ENCODE peak calls at places on chromosomes 16 and 17, in five cellular contexts. One of them, this sample, is unnamed.

GRCh38 chr17:79154951-79155557 is 80.4 kb downstream of the ENGASE start:
- DNase-seq in testis: no peak
- DNase-seq in IMR-90: no peak
- DNase-seq in ovary: no peak
- DNase-seq in CD4-positive, alpha-beta T cell: no peak
- DNase-seq in this sample: no peak

GRCh38 chr17:71748872-71749271 is 371.9 kb upstream of the SOX9 start:
- DNase-seq in ovary: no peak
- DNase-seq in testis: no peak
- DNase-seq in CD4-positive, alpha-beta T cell: no peak
- DNase-seq in IMR-90: no peak
- DNase-seq in this sample: no peak

GRCh38 chr17:17819561-17819995 is 17.2 kb downstream of the SREBF1 start:
- DNase-seq in testis: peak
- DNase-seq in IMR-90: peak
- DNase-seq in ovary: peak
- DNase-seq in CD4-positive, alpha-beta T cell: peak
- DNase-seq in this sample: peak

GRCh38 chr16:85746431-85747227 is 4.3 kb downstream of the C16orf74 start:
- DNase-seq in IMR-90: peak
- DNase-seq in CD4-positive, alpha-beta T cell: no peak
- DNase-seq in ovary: no peak
- DNase-seq in testis: no peak
- DNase-seq in this sample: no peak

GRCh38 chr17:29905086-29905878 is 24.7 kb downstream of the SSH2 start:
- DNase-seq in testis: no peak
- DNase-seq in IMR-90: no peak
- DNase-seq in ovary: no peak
- DNase-seq in CD4-positive, alpha-beta T cell: no peak
- DNase-seq in this sample: no peak

GRCh38 chr16:81752225-81752875 is 26.7 kb upstream of the PLCG2 start:
- DNase-seq in IMR-90: no peak
- DNase-seq in ovary: peak
- DNase-seq in CD4-positive, alpha-beta T cell: no peak
- DNase-seq in testis: peak
- DNase-seq in this sample: no peak

GRCh38 chr16:74034862-74035261 is 261.8 kb upstream of the PSMD7 start:
- DNase-seq in IMR-90: peak
- DNase-seq in CD4-positive, alpha-beta T cell: no peak
- DNase-seq in testis: peak
- DNase-seq in ovary: no peak
- DNase-seq in this sample: no peak

GRCh38 chr16:70520612-70521297 is 2.6 kb downstream of the COG4 start:
- DNase-seq in IMR-90: peak
- DNase-seq in ovary: no peak
- DNase-seq in CD4-positive, alpha-beta T cell: no peak
- DNase-seq in testis: no peak
- DNase-seq in this sample: no peak

GRCh38 chr16:27867122-27868110 is 196.1 kb downstream of the GSG1L start:
- DNase-seq in testis: peak
- DNase-seq in CD4-positive, alpha-beta T cell: peak
- DNase-seq in ovary: peak
- DNase-seq in IMR-90: peak
- DNase-seq in this sample: peak

GRCh38 chr17:33686171-33686570 is 393.1 kb upstream of the ASIC2 start:
- DNase-seq in CD4-positive, alpha-beta T cell: no peak
- DNase-seq in IMR-90: no peak
- DNase-seq in testis: peak
- DNase-seq in ovary: no peak
- DNase-seq in this sample: no peak

DNA sequence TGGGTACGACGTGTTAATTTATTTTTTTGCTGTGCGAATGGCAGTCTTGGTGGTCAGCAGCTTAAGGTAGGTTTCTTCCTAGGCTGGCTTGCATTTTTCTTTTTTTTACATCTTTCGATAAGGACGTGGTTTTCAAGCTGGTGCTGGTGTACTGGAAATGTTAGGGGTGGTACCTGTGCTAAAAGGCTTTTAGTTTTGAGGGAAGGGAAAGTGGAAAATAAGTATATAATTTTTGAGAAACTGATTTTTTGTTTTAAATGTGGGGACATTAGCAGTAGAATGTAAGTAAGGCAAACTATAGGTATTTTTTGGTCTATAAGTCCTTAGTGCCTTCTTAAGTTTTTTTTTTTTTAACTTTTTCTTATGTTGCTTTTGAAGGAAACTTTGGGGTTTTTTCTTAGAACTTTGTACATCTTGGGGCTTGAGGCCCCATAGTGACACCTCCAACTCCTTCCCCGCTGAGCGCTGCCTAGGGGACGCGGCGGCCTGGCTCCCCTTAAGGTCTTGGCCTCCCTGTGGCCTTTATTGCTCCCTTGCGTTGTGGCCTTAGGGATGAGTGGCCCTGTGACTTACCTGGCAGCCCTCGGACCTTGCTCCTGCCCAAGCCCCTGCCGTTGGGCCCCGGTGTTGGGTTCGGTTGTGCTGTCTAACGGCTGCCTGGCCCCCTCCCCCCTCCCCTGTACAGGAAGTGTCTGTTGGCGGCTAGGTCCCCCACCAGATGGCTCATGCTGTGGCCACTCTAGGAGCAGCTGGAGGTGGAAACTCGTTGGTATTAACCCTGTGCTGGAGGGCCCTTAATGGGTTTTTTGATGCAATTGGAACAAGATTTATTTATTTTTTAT is 88.0 kb upstream of the RPRML start:
- DNase-seq in testis: peak
- DNase-seq in IMR-90: peak
- DNase-seq in ovary: peak
- DNase-seq in CD4-positive, alpha-beta T cell: peak
- DNase-seq in this sample: peak
- TF ChIP-seq CTCF in testis: no peak
- TF ChIP-seq CTCF in IMR-90: peak
- TF ChIP-seq CTCF in ovary: no peak
- TF ChIP-seq CTCF in CD4-positive, alpha-beta T cell: no peak
- TF ChIP-seq CTCF in this sample: no peak

GRCh38 chr16:23504076-23504452 is 6.2 kb downstream of the GGA2 start:
- DNase-seq in CD4-positive, alpha-beta T cell: no peak
- DNase-seq in IMR-90: peak
- DNase-seq in testis: no peak
- DNase-seq in ovary: no peak
- DNase-seq in this sample: no peak

GRCh38 chr16:23506606-23506994 is 3.7 kb downstream of the GGA2 start:
- DNase-seq in testis: no peak
- DNase-seq in CD4-positive, alpha-beta T cell: no peak
- DNase-seq in IMR-90: no peak
- DNase-seq in ovary: no peak
- DNase-seq in this sample: no peak

GRCh38 chr16:23505942-23506605 is 4.2 kb downstream of the GGA2 start:
- DNase-seq in ovary: no peak
- DNase-seq in CD4-positive, alpha-beta T cell: no peak
- DNase-seq in IMR-90: no peak
- DNase-seq in testis: no peak
- DNase-seq in this sample: no peak

GRCh38 chr16:23505180-23505665 is 5.1 kb downstream of the GGA2 start:
- DNase-seq in IMR-90: no peak
- DNase-seq in CD4-positive, alpha-beta T cell: no peak
- DNase-seq in ovary: no peak
- DNase-seq in testis: no peak
- DNase-seq in this sample: no peak

DNA sequence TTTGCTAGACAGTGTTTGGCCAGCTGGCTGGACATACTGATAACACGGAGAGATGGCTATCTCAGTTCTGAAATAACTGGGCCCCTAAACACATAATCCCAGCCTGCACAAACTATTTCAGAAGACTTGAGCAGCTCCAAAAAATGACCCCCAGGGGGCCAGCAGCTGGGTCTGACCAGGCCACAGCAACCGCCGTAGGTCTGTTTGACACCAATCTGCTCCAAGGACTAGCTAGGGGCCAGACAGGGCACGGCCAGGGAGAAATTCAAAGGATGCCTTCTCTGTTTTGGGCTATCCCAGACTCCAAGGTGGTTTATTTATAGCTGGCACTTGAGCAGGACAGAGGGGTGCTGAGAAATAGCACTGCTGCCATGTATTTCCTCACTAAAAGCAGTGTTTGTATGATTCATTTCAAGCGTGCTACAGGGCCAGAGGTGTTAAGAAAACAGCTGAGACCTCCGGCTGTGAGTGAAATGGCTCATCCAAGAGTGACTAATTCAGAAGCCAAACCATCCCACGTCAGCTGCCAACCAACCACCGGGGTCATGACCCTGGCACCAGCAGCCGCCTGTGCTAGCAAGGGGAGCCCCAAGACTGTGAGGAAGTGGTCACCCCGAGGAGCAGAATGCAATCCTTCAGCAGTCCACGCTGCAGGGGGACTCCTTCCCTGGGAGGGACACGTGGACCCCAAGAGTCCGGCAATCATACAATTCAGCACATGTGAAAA is 5.7 kb downstream of the GGA2 start:
- DNase-seq in testis: no peak
- DNase-seq in CD4-positive, alpha-beta T cell: peak
- DNase-seq in IMR-90: peak
- DNase-seq in ovary: peak
- DNase-seq in this sample: peak
- TF ChIP-seq CTCF in testis: no peak
- TF ChIP-seq CTCF in CD4-positive, alpha-beta T cell: no peak
- TF ChIP-seq CTCF in IMR-90: no peak
- TF ChIP-seq CTCF in ovary: no peak
- TF ChIP-seq CTCF in this sample: no peak

GRCh38 chr17:2120550-2121335 is 65.8 kb downstream of the HIC1 start:
- DNase-seq in testis: no peak
- DNase-seq in CD4-positive, alpha-beta T cell: no peak
- DNase-seq in IMR-90: peak
- DNase-seq in ovary: no peak
- DNase-seq in this sample: no peak

GRCh38 chr17:2124391-2124790 is 69.5 kb downstream of the HIC1 start:
- DNase-seq in ovary: no peak
- DNase-seq in IMR-90: peak
- DNase-seq in testis: no peak
- DNase-seq in CD4-positive, alpha-beta T cell: no peak
- DNase-seq in this sample: no peak

GRCh38 chr17:2125013-2125535 is 70.2 kb downstream of the HIC1 start:
- DNase-seq in CD4-positive, alpha-beta T cell: no peak
- DNase-seq in ovary: no peak
- DNase-seq in testis: no peak
- DNase-seq in IMR-90: peak
- DNase-seq in this sample: no peak

GRCh38 chr17:2122641-2123302 is 67.9 kb downstream of the HIC1 start:
- DNase-seq in IMR-90: peak
- DNase-seq in CD4-positive, alpha-beta T cell: no peak
- DNase-seq in testis: peak
- DNase-seq in ovary: peak
- DNase-seq in this sample: peak

DNA sequence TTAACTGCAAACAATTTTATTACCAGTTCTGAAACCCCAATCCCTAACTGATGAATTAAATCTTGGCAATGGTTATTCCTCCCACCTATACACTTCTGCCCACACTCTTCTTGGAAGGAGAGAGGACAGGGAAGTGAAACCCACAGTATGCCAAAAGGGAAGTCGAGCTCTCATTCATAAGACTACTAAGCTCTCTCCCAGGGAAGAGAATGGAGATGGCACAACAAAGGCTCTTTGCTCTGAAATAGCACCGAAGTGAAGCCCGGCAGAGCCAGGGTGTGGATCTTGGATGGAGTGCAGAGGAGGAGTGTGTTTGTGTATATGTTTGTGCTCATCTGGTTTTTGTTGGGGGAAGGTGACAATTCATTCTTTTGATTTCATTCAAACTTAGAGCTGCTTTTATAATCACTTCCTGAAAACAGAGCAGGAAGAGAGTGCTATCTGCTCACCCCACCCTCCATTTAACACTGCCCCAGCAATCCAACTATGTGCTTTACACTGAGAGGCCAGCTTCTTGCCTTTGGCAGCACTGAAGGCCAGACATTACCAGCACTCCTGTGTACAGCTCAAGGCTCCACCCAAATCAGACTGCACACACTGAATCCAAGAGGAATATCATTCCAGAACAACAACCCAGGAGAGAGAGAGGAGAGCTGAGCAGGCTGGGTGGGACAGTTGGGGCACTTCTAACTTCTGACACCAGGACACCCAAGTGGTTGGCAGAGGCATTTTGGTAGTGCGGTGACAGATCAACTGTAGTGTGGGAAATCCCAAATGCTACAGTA is 68.8 kb downstream of the HIC1 start:
- DNase-seq in testis: peak
- DNase-seq in CD4-positive, alpha-beta T cell: no peak
- DNase-seq in IMR-90: peak
- DNase-seq in ovary: no peak
- DNase-seq in this sample: peak
- TF ChIP-seq CTCF in testis: no peak
- TF ChIP-seq CTCF in CD4-positive, alpha-beta T cell: no peak
- TF ChIP-seq CTCF in IMR-90: no peak
- TF ChIP-seq CTCF in ovary: no peak
- TF ChIP-seq CTCF in this sample: no peak

DNA sequence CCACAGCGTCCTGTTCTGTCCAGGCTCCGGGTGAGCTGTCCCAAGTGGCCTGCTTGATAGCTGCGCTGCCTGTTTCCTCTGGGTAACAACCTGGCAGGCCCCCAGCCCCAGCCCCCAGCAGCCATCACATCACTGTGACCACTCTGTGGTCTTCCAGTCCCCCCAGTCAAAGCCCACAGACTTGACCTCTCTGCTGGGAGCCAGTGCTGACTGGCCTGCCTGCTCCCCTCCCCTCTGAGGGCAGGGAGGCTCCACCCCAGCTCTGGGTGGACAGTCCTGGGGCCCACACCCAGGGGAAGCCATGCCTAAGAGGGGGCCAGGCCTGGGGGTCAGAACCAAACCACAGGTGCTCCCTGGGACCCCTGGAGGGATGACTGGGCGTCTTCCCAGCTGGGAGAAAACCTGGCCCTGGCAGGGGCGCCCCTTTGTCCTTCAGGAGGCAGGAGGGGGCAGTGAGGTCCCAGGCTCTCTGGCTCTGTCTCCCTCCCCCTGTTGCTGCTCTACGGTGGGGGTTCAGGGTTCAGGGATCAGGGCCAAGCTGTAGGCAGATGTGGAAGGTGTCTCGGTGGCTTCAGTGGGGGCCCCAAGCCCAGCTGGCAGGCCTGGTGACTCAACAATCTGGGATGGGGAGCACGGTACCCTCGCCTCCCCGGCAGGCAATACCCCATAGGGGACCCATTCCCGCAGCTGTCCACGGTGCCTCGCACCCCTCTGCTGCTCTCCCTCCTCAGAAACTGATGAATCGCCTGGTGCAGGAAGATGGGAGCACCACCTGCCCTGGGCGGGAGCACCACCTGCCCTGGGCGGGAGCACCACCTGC is 1.8 kb upstream of the SLC16A3 start:
- DNase-seq in CD4-positive, alpha-beta T cell: no peak
- DNase-seq in ovary: no peak
- DNase-seq in IMR-90: no peak
- DNase-seq in testis: no peak
- DNase-seq in this sample: no peak
- TF ChIP-seq CTCF in CD4-positive, alpha-beta T cell: no peak
- TF ChIP-seq CTCF in ovary: no peak
- TF ChIP-seq CTCF in IMR-90: no peak
- TF ChIP-seq CTCF in testis: no peak
- TF ChIP-seq CTCF in this sample: no peak

This sample was measured in natural killer cell.